ENCODE peak calls at places on chromosomes 4 and X, in seven cellular contexts. T is HL-60, P is left lung, Z is fibroblast of pulmonary artery, H is colonic mucosa, R is testis, V is small intestine. Y is an unnamed sample.

GRCh38 chr4:142405021-142405991 is 440.8 kb downstream of the INPP4B start:
- DNase-seq in R (peak), T (peak), P (peak), H (peak), V (peak), Z (peak), Y (no peak)

GRCh38 chr4:99821918-99822503 is 5.4 kb downstream of the DAPP1 start:
- DNase-seq in R (no peak), T (peak), H (no peak), Z (no peak), P (no peak), V (no peak), Y (no peak)

GRCh38 chr4:180086480-180087170 is 2156.6 kb upstream of the TENM3 start:
- DNase-seq in Z (no peak), R (no peak), H (no peak), V (no peak), T (no peak), P (no peak), Y (no peak)

GRCh38 chr4:99652596-99653436 is 4.8 kb downstream of the C4orf54 start:
- DNase-seq in R (no peak), V (no peak), H (no peak), P (no peak), T (no peak), Z (no peak), Y (no peak)

GRCh38 chr4:174828845-174829701 is at the start of gene GLRA3:
- DNase-seq in Z (peak), R (peak), H (peak), V (peak), T (no peak), P (peak), Y (peak)

GRCh38 chr4:2662598-2662997 is 93.5 kb downstream of the TNIP2 start:
- DNase-seq in H (no peak), V (no peak), T (no peak), P (no peak), R (no peak), Z (peak), Y (peak)

GRCh38 chrX:41827886-41828285 is 95.5 kb downstream of the CASK start:
- DNase-seq in T (no peak), Z (peak), R (no peak), V (no peak), P (no peak), H (no peak), Y (peak)

GRCh38 chr4:30181918-30182317 is 538.3 kb upstream of the PCDH7 start:
- DNase-seq in Z (no peak), T (no peak), R (no peak), H (no peak), V (no peak), P (no peak), Y (no peak)

GRCh38 chr4:121784975-121785374 is 16.1 kb upstream of the EXOSC9 start:
- DNase-seq in V (no peak), Z (peak), H (no peak), T (no peak), P (no peak), R (no peak), Y (peak)

GRCh38 chr4:13891544-13891939 is 264.0 kb upstream of the BOD1L1 start:
- DNase-seq in Z (no peak), R (no peak), H (no peak), V (no peak), T (no peak), P (no peak), Y (no peak)

GRCh38 chrX:71487814-71488213 is 45.1 kb upstream of the OGT start:
- DNase-seq in V (no peak), H (no peak), Z (no peak), T (no peak), P (no peak), R (no peak), Y (no peak)

GRCh38 chr4:75916091-75916661 is 13.9 kb upstream of the PPEF2 start:
- DNase-seq in H (peak), P (no peak), V (peak), Z (peak), T (peak), R (peak), Y (no peak)

GRCh38 chrX:460823-461640 is 74.3 kb upstream of the PPP2R3B start:
- DNase-seq in H (no peak), Z (no peak), P (no peak), R (no peak), V (no peak), T (no peak), Y (no peak)

GRCh38 chr4:17336524-17336941 is 175.4 kb downstream of the QDPR start:
- DNase-seq in V (peak), R (no peak), P (peak), Z (peak), T (no peak), H (peak), Y (no peak)

GRCh38 chr4:111806331-111806730 is 338.9 kb upstream of the FAM241A start:
- DNase-seq in T (no peak), P (no peak), R (no peak), V (peak), H (no peak), Z (no peak), Y (no peak)

GRCh38 chr4:8909548-8909947 is 37.9 kb upstream of the HMX1 start:
- DNase-seq in Z (no peak), H (no peak), P (peak), T (no peak), R (no peak), V (no peak), Y (no peak)

GRCh38 chr4:10161146-10161545 is 44.5 kb upstream of the WDR1 start:
- DNase-seq in Z (peak), H (no peak), R (no peak), T (no peak), V (no peak), P (no peak), Y (no peak)

GRCh38 chr4:10159671-10160070 is 43.1 kb upstream of the WDR1 start:
- DNase-seq in V (no peak), Z (no peak), P (no peak), H (no peak), R (no peak), T (no peak), Y (no peak)

GRCh38 chr4:10160280-10160856 is 43.8 kb upstream of the WDR1 start:
- DNase-seq in V (peak), H (no peak), Z (peak), P (no peak), T (no peak), R (no peak), Y (no peak)

GRCh38 chr4:10158355-10158942 is 41.9 kb upstream of the WDR1 start:
- DNase-seq in Z (peak), T (no peak), H (no peak), P (no peak), R (no peak), V (no peak), Y (no peak)

DNA sequence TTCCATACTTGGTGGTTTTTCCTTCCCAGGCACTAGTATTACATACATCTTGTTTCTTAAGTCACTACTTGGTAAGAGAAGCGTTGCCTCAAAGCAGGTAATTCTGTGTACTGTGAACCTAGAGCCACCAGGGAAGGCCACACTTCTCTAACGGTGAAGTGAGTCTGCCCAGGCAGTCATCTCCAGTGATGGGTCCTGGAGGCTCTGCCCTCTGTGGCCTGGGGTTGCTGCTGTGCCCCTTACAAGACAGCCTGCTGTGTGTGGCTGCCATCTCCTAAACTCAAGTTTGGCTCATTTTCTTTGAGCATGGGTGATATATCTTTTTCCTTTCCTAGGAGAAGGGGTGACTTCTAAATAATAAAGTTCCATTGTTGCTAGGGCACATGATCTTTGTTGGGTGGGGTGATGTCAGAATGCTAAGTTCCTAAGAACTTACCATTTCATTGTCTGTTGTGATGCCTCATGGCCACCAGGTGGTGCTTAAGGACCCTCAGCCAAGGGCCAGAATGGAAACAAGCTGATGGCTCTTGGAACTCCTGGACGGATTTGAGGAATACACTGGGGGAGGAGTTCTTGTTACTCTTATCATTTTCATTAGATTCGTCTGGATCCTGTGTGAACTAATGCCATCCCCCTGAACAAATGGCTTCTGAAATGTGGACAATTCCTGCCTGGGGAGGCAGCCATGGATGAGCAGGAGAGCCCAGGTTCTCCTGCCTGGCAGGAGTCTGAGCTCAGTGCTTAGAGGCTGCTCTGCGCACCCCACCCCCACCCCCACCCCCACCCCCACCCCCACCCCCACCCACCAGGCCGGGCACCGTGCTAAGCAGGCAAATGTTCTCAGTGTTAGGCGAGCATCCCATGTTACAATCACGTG is 41.1 kb upstream of the WDR1 start:
- DNase-seq in Z (peak), H (peak), R (peak), V (peak), T (peak), P (peak), Y (peak)
- H3K4me3 ChIP-seq in Z (no peak), H (no peak), R (no peak), V (no peak), T (no peak), P (no peak), Y (no peak)

GRCh38 chr4:56910172-56910967 is 2.7 kb downstream of the REST start:
- DNase-seq in P (no peak), Z (no peak), H (no peak), R (no peak), T (no peak), V (no peak), Y (no peak)
- H3K4me3 ChIP-seq in P (peak), Z (peak), H (no peak), R (no peak), T (peak), V (no peak), Y (peak)

GRCh38 chr4:102342404-102343074 is 2.7 kb downstream of the SLC39A8 start:
- DNase-seq in V (no peak), R (no peak), T (no peak), Z (no peak), H (no peak), P (no peak), Y (no peak)
- H3K4me3 ChIP-seq in V (no peak), R (no peak), T (peak), Z (no peak), H (no peak), P (peak), Y (no peak)

GRCh38 chr4:929970-930625 is 2.0 kb downstream of the GAK start:
- DNase-seq in T (peak), R (no peak), P (no peak), H (peak), Z (no peak), V (peak), Y (no peak)
- H3K4me3 ChIP-seq in T (peak), R (no peak), P (peak), H (peak), Z (no peak), V (no peak), Y (no peak)

GRCh38 chr4:1347410-1347864 is 429 bp downstream of the UVSSA start:
- DNase-seq in Z (peak), V (peak), R (peak), P (peak), H (peak), T (peak), Y (peak)

GRCh38 chr4:1348014-1348513 is 1.1 kb downstream of the UVSSA start:
- DNase-seq in H (peak), R (no peak), P (no peak), Z (no peak), V (no peak), T (no peak), Y (no peak)

GRCh38 chr4:1344696-1345095 is 2.3 kb upstream of the UVSSA start:
- DNase-seq in P (no peak), Z (no peak), H (no peak), R (no peak), T (no peak), V (no peak), Y (no peak)

GRCh38 chr4:1346781-1347409 is at the start of gene UVSSA:
- DNase-seq in P (peak), R (peak), T (peak), V (peak), H (peak), Z (peak), Y (peak)

DNA sequence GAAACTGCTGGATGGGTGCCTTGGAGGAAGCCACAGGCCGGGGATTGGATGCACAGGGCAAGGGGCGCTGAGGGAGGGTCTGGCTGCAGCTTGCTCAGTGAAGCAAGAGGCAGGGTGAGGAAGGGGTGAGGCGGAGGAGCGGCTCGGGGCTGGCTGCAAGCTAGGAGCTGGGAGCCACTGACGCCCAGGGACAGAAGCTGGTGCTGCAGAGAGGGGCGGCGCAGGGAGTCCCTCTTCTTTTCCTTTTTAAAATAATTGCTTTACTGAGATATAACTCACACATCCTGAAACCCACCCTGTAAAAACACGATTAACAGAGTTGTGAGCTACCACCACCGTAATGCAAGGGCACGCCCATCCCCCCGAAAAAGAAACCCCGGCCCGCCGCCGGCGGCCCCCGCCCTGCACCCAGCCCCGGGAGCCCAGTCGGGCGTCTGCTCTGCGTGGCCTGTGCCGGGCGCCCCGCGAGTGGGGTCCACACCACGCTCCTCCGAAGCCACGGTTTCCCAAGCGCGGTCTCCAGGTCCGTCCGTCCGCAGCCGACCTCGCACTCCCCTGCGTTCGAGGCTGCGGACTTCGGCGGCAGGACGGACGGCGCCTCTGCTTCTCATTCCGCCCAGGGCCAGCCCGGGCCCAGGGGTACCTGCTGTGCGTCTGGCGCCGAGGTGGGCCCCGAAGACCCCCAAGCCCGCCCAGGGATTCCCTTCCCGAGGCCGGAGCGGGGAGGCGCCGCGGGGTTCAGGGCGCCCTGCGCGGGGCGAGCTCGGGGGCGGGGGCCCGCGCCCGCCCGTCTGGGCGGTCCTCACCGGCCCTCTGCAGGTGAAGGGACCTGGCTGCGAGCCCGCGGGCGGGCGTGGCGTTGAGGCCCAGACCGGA is 865 bp upstream of the UVSSA start:
- DNase-seq in Z (peak), V (peak), T (peak), P (no peak), H (peak), R (peak), Y (no peak)
- H3K4me3 ChIP-seq in Z (peak), V (peak), T (peak), P (peak), H (peak), R (peak), Y (peak)

Y was measured in skeletal muscle cell.